ENCODE peak calls at places on chromosomes 12 and 14, in nine cellular contexts. G is H1; B is posterior cingulate gyrus; Q is body of pancreas; A is HL-60; M is HT1080; P is activated naive CD4-positive, alpha-beta T cell treated with anti-CD3 and anti-CD28 coated beads for 36 hours; F is amniotic epithelial cell; N is naive thymus-derived CD8-positive, alpha-beta T cell. D is an unnamed sample.

GRCh38 chr12:19409376-19409775 is 29.9 kb upstream of the AEBP2 start:
- DNase-seq in M (no peak), A (no peak), P (no peak), G (no peak), F (no peak), B (no peak), N (no peak), Q (no peak), D (no peak)

GRCh38 chr12:56581418-56582145 is 48.5 kb downstream of the BAZ2A start:
- DNase-seq in B (no peak), M (peak), Q (no peak), A (no peak), N (no peak), P (peak), F (peak), G (no peak), D (no peak)

GRCh38 chr12:12172106-12172511 is 94.7 kb downstream of the LRP6 start:
- DNase-seq in N (no peak), Q (no peak), A (peak), F (peak), P (peak), B (no peak), G (no peak), M (peak), D (no peak)

GRCh38 chr14:104110491-104111209 is 25.1 kb downstream of the ASPG start:
- DNase-seq in Q (no peak), A (no peak), M (no peak), F (no peak), N (peak), B (peak), P (no peak), G (peak), D (no peak)

GRCh38 chr12:2323538-2324261 is 270.9 kb downstream of the CACNA1C start:
- DNase-seq in P (no peak), F (no peak), Q (no peak), M (no peak), N (no peak), B (no peak), G (no peak), A (no peak), D (no peak)

GRCh38 chr14:100330396-100330931 is 7.3 kb downstream of the SLC25A47 start:
- DNase-seq in P (no peak), A (no peak), Q (no peak), N (no peak), M (no peak), F (no peak), B (no peak), G (no peak), D (no peak)

GRCh38 chr14:50985124-50985815 is 41.0 kb upstream of the PYGL start:
- DNase-seq in G (no peak), Q (no peak), M (no peak), N (no peak), B (no peak), A (no peak), F (no peak), P (no peak), D (no peak)

GRCh38 chr14:22547309-22547947 is 41.6 kb downstream of the DAD1 start:
- DNase-seq in N (no peak), Q (no peak), P (peak), F (no peak), A (no peak), G (no peak), B (no peak), M (peak), D (no peak)

GRCh38 chr14:22980672-22981089 is 1.7 kb downstream of the AJUBA start:
- DNase-seq in N (no peak), M (peak), Q (peak), B (no peak), A (no peak), G (peak), P (peak), F (peak), D (no peak)